ENCODE peak calls at places on chromosomes 12 and 14, in seven cellular contexts. Z is psoas muscle, R is left ventricle myocardium inferior, G is GM12878, E is neural progenitor cell, S is WERI-Rb-1, B is OCI-LY7. Y is an unnamed sample. For H3K36me3 and H3K9me3, the result is how much of the 10 kb centered on the place peaks cover.

GRCh38 chr14:32940066-32940651 is 1.5 kb downstream of the NPAS3 start:
- DNase-seq in Z (no peak), R (no peak), G (no peak), E (peak), S (no peak), B (no peak), Y (no peak)

GRCh38 chr14:104281768-104282301 is 143.4 kb downstream of the KIF26A start:
- DNase-seq in Z (peak), R (peak), G (no peak), E (no peak), S (no peak), B (no peak), Y (peak)

GRCh38 chr14:101521306-101521935 is 39.9 kb upstream of the DIO3 start:
- DNase-seq in Z (peak), R (no peak), G (no peak), E (no peak), S (no peak), B (no peak), Y (no peak)

GRCh38 chr14:69372146-69372545 is 26.0 kb downstream of the ERH start:
- DNase-seq in Z (no peak), R (no peak), G (no peak), E (no peak), S (no peak), B (no peak), Y (no peak)

GRCh38 chr14:23707415-23707814 is 71.3 kb downstream of the DHRS2 start:
- DNase-seq in Z (no peak), R (no peak), G (no peak), E (no peak), S (no peak), B (no peak), Y (no peak)

GRCh38 chr12:76976777-76977465 is 88.4 kb downstream of the E2F7 start:
- DNase-seq in Z (no peak), R (no peak), G (no peak), E (no peak), S (no peak), B (no peak), Y (no peak)

GRCh38 chr14:26531894-26532293 is 65.9 kb downstream of the NOVA1 start:
- DNase-seq in Z (no peak), R (no peak), G (no peak), E (no peak), S (no peak), B (no peak), Y (no peak)

GRCh38 chr12:52074006-52074405 is 4.2 kb downstream of the ATG101 start:
- DNase-seq in Z (peak), R (peak), G (peak), E (no peak), S (no peak), B (no peak), Y (no peak)

GRCh38 chr12:73514672-73515071 is 1023.0 kb upstream of the ATXN7L3B start:
- DNase-seq in Z (no peak), R (no peak), G (no peak), E (peak), S (no peak), B (no peak), Y (no peak)

GRCh38 chr14:68210729-68211299 is 391.2 kb downstream of the RAD51B start:
- DNase-seq in Z (no peak), R (no peak), G (peak), E (no peak), S (no peak), B (peak), Y (no peak)

GRCh38 chr12:106145539-106146447 is 7.0 kb upstream of the NUAK1 start:
- DNase-seq in Z (no peak), R (peak), G (no peak), E (no peak), S (no peak), B (no peak), Y (peak)

DNA sequence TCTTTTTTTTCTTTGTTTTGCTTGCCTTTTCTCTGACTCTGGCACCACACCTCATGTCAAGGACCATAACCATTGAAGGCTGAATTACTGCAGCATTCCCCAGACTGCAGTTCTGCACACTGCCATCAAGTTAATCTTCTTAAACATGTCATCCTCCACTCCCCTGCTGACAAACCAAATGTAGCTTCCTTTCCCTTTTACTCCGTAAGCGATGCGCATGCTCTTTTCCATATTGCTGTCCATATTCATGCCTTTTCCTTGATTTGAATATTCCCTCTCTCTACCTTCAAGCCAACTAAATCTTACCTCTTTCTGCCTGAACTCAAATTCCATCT is 13.6 kb downstream of the GPX2 start:
- DNase-seq in Z (no peak), R (no peak), G (no peak), E (no peak), S (peak), B (no peak), Y (no peak)
- H3K36me3 ChIP-seq in Z (under half), R (half or more), G (under half), E (under half), S (under half), B (half or more), Y (under half)

GRCh38 chr12:12560587-12561304 is 1.9 kb downstream of the DUSP16 start:
- DNase-seq in Z (no peak), R (no peak), G (peak), E (peak), S (peak), B (peak), Y (peak)

GRCh38 chr12:12562016-12562483 is 613 bp downstream of the DUSP16 start:
- DNase-seq in Z (no peak), R (peak), G (no peak), E (peak), S (peak), B (peak), Y (peak)

GRCh38 chr12:12563529-12563928 is 866 bp upstream of the DUSP16 start:
- DNase-seq in Z (no peak), R (no peak), G (no peak), E (peak), S (no peak), B (no peak), Y (no peak)

GRCh38 chr12:12561305-12562015 is 1.2 kb downstream of the DUSP16 start:
- DNase-seq in Z (peak), R (peak), G (no peak), E (peak), S (peak), B (peak), Y (peak)

DNA sequence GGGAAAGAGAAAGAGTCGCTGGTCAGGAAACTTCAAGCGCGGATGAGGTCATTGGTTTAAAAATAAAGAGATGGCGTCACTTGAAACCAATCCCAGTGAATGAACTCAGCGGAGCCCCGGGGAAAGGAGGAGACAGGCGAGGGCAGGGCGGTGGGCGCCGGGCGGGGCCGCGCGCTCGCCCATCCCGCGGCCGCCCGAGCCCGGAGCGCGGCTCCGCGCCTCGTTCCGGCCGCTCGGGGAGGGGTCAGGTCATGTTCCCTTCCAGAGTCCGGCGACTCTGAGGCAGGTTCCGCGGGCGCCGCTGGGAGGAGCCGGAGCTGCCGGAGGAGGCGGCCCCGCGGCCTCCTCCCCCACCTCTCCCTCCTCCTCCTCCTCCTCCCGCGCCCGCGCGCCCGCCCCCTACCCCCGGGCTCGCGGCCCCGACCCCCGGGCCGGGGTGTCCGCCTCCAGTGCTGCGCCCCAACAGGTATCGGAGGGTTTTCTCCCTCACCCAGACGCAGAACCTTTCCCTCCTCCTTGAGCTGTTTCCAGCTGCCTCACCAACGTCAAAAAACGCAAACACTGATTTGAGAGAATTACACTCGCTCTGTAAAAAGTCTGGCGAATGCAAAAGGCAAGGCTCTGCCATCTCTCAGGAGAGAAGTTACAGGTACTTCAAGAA is at the start of gene DUSP16:
- DNase-seq in Z (peak), R (peak), G (peak), E (peak), S (peak), B (peak), Y (peak)
- TF ChIP-seq CTCF in Z (peak), R (peak), G (no peak), E (peak), S (peak), B (peak), Y (no peak)

GRCh38 chr14:40410708-40411107 is 978.5 kb upstream of the FBXO33 start:
- DNase-seq in Z (no peak), R (no peak), G (no peak), E (no peak), S (no peak), B (no peak), Y (no peak)
- H3K9me3 ChIP-seq in Z (under half), R (under half), G (under half), E (under half), S (under half), B (under half), Y (under half)

GRCh38 chr14:52553002-52553670 is 500 bp downstream of the GPR137C start:
- DNase-seq in Z (peak), R (peak), G (no peak), E (peak), S (peak), B (peak), Y (peak)

GRCh38 chr14:52563120-52563519 is 10.5 kb downstream of the GPR137C start:
- DNase-seq in Z (no peak), R (no peak), G (no peak), E (no peak), S (no peak), B (no peak), Y (no peak)

GRCh38 chr14:52553671-52554575 is 1.3 kb downstream of the GPR137C start:
- DNase-seq in Z (peak), R (peak), G (peak), E (peak), S (peak), B (peak), Y (peak)

GRCh38 chr14:52558688-52559087 is 6.1 kb downstream of the GPR137C start:
- DNase-seq in Z (no peak), R (no peak), G (no peak), E (no peak), S (no peak), B (no peak), Y (no peak)
- H3K36me3 ChIP-seq in Z (under half), R (under half), G (under half), E (under half), S (under half), B (under half), Y (under half)

GRCh38 chr12:79008591-79008990 is 144.0 kb downstream of the SYT1 start:
- DNase-seq in Z (no peak), R (no peak), G (no peak), E (no peak), S (no peak), B (no peak), Y (no peak)

GRCh38 chr12:79000501-79000900 is 135.9 kb downstream of the SYT1 start:
- DNase-seq in Z (no peak), R (no peak), G (no peak), E (no peak), S (no peak), B (no peak), Y (no peak)

GRCh38 chr12:79001404-79001803 is 136.8 kb downstream of the SYT1 start:
- DNase-seq in Z (no peak), R (no peak), G (no peak), E (no peak), S (no peak), B (no peak), Y (no peak)

GRCh38 chr12:79006306-79006705 is 141.7 kb downstream of the SYT1 start:
- DNase-seq in Z (no peak), R (no peak), G (no peak), E (no peak), S (no peak), B (no peak), Y (no peak)
- TF ChIP-seq CTCF in Z (no peak), R (no peak), G (no peak), E (no peak), S (peak), B (peak), Y (no peak)

DNA sequence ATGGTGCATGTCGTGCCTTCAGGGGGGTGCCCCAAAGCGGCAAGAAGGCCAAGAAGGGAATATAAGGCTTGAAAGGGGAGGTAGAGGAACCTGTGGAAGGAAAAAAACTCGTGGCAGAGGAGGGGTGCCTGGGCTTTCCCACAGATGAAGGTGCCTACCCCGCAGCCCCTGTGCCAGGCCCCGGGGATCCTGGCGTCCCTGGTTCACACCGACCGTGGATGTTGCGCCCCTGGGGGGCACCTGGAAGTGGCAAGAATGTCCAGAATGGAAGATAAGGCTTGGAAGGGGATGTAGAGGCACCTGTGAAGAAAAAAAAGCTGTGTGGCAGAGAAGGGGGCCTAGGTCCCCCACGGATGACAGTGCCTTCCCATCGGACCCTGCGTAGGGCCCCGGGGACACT is 282.2 kb downstream of the ALG10 start:
- DNase-seq in Z (no peak), R (no peak), G (no peak), E (no peak), S (no peak), B (no peak), Y (no peak)
- H3K9me3 ChIP-seq in Z (under half), R (under half), G (under half), E (under half), S (under half), B (under half), Y (under half)

DNA sequence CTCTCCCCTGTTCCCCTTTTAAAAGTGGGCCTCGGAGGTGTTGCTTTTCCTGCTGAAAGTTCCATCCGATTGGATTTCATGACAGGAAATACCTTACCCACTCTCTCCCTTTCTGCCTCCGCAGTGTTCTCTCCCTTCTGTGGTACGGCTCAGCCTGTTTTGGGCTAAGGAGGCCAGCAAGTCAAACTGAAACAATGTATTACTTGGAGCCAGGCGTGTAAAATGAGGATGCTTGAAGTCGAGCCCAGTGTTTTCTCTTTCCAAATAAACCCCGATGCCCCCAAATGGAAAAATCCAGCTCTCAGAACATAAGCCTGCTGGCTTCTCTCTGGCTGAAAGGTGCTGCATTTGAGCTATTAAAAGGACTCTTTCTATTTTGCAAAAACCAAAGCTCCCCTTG is 124.7 kb downstream of the ZNF664 start:
- DNase-seq in Z (no peak), R (no peak), G (no peak), E (no peak), S (no peak), B (no peak), Y (no peak)
- H3K36me3 ChIP-seq in Z (under half), R (under half), G (under half), E (under half), S (under half), B (under half), Y (under half)

DNA sequence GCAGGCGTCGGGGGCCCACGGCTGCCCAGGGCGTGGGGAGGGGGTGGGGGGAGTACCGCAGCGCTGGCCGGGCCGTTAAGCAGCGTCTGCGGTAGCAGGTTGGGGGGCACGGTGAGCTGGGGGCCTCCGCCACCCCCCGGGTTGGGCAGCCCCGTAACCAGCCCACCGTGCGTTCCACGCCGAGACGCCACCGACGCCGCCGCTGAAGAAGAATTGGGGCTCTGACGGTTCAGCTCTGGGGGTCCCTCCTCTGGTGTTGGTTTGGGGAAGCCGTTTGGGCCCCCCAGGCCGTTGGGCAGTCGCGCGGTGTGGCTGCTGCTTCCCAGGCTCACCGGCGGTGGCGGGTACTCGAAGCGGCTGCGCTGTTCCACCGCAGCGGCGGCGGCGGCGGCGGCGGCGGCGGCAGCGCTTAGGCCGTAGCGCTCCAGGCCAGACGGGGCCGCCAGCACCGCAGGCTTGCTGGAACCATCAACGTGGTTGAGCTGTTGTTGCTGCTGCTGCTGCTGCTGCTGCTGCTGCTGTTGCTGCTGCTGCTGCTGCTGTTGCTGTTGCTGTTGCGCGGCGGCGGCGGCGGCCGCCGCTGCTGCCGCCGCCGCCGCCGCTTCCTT is 1.5 kb downstream of the IRF2BPL start:
- DNase-seq in Z (peak), R (peak), G (no peak), E (peak), S (no peak), B (peak), Y (peak)
- TF ChIP-seq CTCF in Z (no peak), R (peak), G (no peak), E (no peak), S (peak), B (peak), Y (no peak)

DNA sequence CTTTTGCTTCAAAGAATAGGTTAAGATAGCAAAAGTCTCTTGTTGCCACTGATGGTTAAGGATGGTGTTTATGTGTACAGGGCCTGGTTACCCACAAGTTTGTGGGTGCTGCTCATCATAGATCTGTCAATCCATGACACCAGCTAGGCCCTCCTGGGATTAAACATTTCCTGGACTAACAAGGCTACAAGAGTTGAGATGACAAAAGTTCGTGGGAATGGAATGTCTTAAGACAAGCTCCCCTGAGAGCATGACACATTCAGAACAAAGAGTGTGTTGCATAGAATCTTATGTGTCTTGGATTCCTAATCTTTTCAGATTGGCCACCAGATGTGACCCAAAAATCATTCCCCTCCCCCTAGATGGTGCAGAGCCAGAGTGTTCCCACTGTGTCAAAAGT is 592.5 kb upstream of the USP15 start:
- DNase-seq in Z (no peak), R (no peak), G (no peak), E (peak), S (no peak), B (no peak), Y (no peak)
- H3K9me3 ChIP-seq in Z (under half), R (under half), G (under half), E (under half), S (under half), B (under half), Y (under half)